ENCODE peak calls at places on chromosomes 6 and 20, in six cellular contexts. One of them, this sample, is unnamed.

GRCh38 chr6:167331565-167331964 is 6.7 kb downstream of the TTLL2 start:
- DNase-seq in neural progenitor cell: no peak
- DNase-seq in NCI-H774: peak
- DNase-seq in NK-92 treated with Interleukin-12 subunit alpha and Interleukin-12 subunit beta, amount 100 ng/mL, for 24 hours: no peak
- DNase-seq in activated naive CD4-positive, alpha-beta T cell: no peak
- DNase-seq in right cardiac atrium: no peak
- DNase-seq in this sample: no peak

GRCh38 chr20:16273812-16274560 is 299.3 kb downstream of the KIF16B start:
- DNase-seq in right cardiac atrium: no peak
- DNase-seq in NCI-H774: no peak
- DNase-seq in activated naive CD4-positive, alpha-beta T cell: no peak
- DNase-seq in neural progenitor cell: no peak
- DNase-seq in NK-92 treated with Interleukin-12 subunit alpha and Interleukin-12 subunit beta, amount 100 ng/mL, for 24 hours: no peak
- DNase-seq in this sample: no peak

GRCh38 chr20:51221791-51222408 is 199.0 kb upstream of the KCNG1 start:
- DNase-seq in activated naive CD4-positive, alpha-beta T cell: no peak
- DNase-seq in right cardiac atrium: no peak
- DNase-seq in NCI-H774: no peak
- DNase-seq in NK-92 treated with Interleukin-12 subunit alpha and Interleukin-12 subunit beta, amount 100 ng/mL, for 24 hours: no peak
- DNase-seq in neural progenitor cell: peak
- DNase-seq in this sample: no peak

GRCh38 chr6:137269803-137270202 is 50.6 kb upstream of the IFNGR1 start:
- DNase-seq in NCI-H774: no peak
- DNase-seq in NK-92 treated with Interleukin-12 subunit alpha and Interleukin-12 subunit beta, amount 100 ng/mL, for 24 hours: no peak
- DNase-seq in activated naive CD4-positive, alpha-beta T cell: no peak
- DNase-seq in right cardiac atrium: no peak
- DNase-seq in neural progenitor cell: no peak
- DNase-seq in this sample: no peak

GRCh38 chr6:56573624-56574023 is 69.1 kb downstream of the DST start:
- DNase-seq in NCI-H774: no peak
- DNase-seq in activated naive CD4-positive, alpha-beta T cell: no peak
- DNase-seq in NK-92 treated with Interleukin-12 subunit alpha and Interleukin-12 subunit beta, amount 100 ng/mL, for 24 hours: no peak
- DNase-seq in right cardiac atrium: no peak
- DNase-seq in neural progenitor cell: no peak
- DNase-seq in this sample: no peak

GRCh38 chr6:166809721-166810120 is 146.6 kb downstream of the RNASET2 start:
- DNase-seq in NCI-H774: no peak
- DNase-seq in right cardiac atrium: no peak
- DNase-seq in NK-92 treated with Interleukin-12 subunit alpha and Interleukin-12 subunit beta, amount 100 ng/mL, for 24 hours: no peak
- DNase-seq in neural progenitor cell: no peak
- DNase-seq in activated naive CD4-positive, alpha-beta T cell: no peak
- DNase-seq in this sample: no peak

GRCh38 chr6:11437824-11438459 is 99.6 kb upstream of the TMEM170B start:
- DNase-seq in activated naive CD4-positive, alpha-beta T cell: no peak
- DNase-seq in right cardiac atrium: no peak
- DNase-seq in neural progenitor cell: no peak
- DNase-seq in NCI-H774: no peak
- DNase-seq in NK-92 treated with Interleukin-12 subunit alpha and Interleukin-12 subunit beta, amount 100 ng/mL, for 24 hours: no peak
- DNase-seq in this sample: no peak

GRCh38 chr6:106751501-106752252 is 122.3 kb downstream of the QRSL1 start:
- DNase-seq in NCI-H774: peak
- DNase-seq in NK-92 treated with Interleukin-12 subunit alpha and Interleukin-12 subunit beta, amount 100 ng/mL, for 24 hours: no peak
- DNase-seq in right cardiac atrium: no peak
- DNase-seq in neural progenitor cell: no peak
- DNase-seq in activated naive CD4-positive, alpha-beta T cell: no peak
- DNase-seq in this sample: no peak

GRCh38 chr6:109443425-109443950 is 3.0 kb downstream of the SMPD2 start:
- DNase-seq in neural progenitor cell: no peak
- DNase-seq in NCI-H774: no peak
- DNase-seq in NK-92 treated with Interleukin-12 subunit alpha and Interleukin-12 subunit beta, amount 100 ng/mL, for 24 hours: no peak
- DNase-seq in right cardiac atrium: no peak
- DNase-seq in activated naive CD4-positive, alpha-beta T cell: no peak
- DNase-seq in this sample: no peak

GRCh38 chr6:12653396-12653910 is 63.1 kb upstream of the PHACTR1 start:
- DNase-seq in right cardiac atrium: no peak
- DNase-seq in neural progenitor cell: no peak
- DNase-seq in NK-92 treated with Interleukin-12 subunit alpha and Interleukin-12 subunit beta, amount 100 ng/mL, for 24 hours: no peak
- DNase-seq in activated naive CD4-positive, alpha-beta T cell: no peak
- DNase-seq in NCI-H774: no peak
- DNase-seq in this sample: no peak